ENCODE peak calls at places on chromosome 6, in nine cellular contexts. F, V, B, A, T, K, X, P and Y are unnamed samples.

GRCh38 chr6:136927313-136927712 is 5.2 kb downstream of the SLC35D3 start:
- DNase-seq in X (peak), T (no peak), V (no peak), A (no peak), P (no peak), K (no peak), F (peak), B (peak), Y (no peak)

GRCh38 chr6:31485063-31485462 is 12.9 kb upstream of the MICB start:
- DNase-seq in V (no peak), F (no peak), B (no peak), T (no peak), A (no peak), K (no peak), P (no peak), X (no peak), Y (no peak)

GRCh38 chr6:39154705-39155104 is 39.7 kb upstream of the SAYSD1 start:
- DNase-seq in X (no peak), A (no peak), V (no peak), B (no peak), P (no peak), T (no peak), K (no peak), F (no peak), Y (no peak)

GRCh38 chr6:32637219-32637880 is at the start of gene HLA-DQA1:
- DNase-seq in X (no peak), F (peak), T (no peak), P (peak), K (no peak), V (no peak), B (no peak), A (no peak), Y (peak)

GRCh38 chr6:4983322-4983721 is 20.5 kb downstream of the RPP40 start:
- DNase-seq in F (no peak), K (no peak), P (no peak), T (no peak), X (no peak), B (no peak), A (no peak), V (no peak), Y (no peak)

GRCh38 chr6:107711412-107711811 is 112.7 kb downstream of the SCML4 start:
- DNase-seq in K (no peak), A (no peak), X (no peak), B (no peak), P (no peak), T (no peak), V (no peak), F (no peak), Y (no peak)

GRCh38 chr6:158468666-158469065 is 91.2 kb upstream of the TMEM181 start:
- DNase-seq in K (no peak), X (no peak), T (no peak), P (no peak), F (no peak), V (peak), A (no peak), B (no peak), Y (no peak)

GRCh38 chr6:18328549-18328922 is 58.6 kb upstream of the RNF144B start:
- DNase-seq in A (no peak), V (no peak), T (no peak), K (no peak), F (peak), B (no peak), P (peak), X (no peak), Y (no peak)

GRCh38 chr6:4714961-4715501 is 61.2 kb upstream of the CDYL start:
- DNase-seq in K (no peak), P (no peak), B (no peak), F (no peak), A (no peak), V (no peak), T (no peak), X (no peak), Y (no peak)

GRCh38 chr6:42099340-42100028 is 42.9 kb downstream of the C6orf132 start:
- DNase-seq in T (no peak), F (no peak), B (no peak), P (no peak), K (no peak), A (no peak), V (no peak), X (peak), Y (no peak)

GRCh38 chr6:4930025-4930692 is 73.7 kb downstream of the RPP40 start:
- DNase-seq in B (no peak), F (no peak), X (no peak), V (no peak), P (no peak), A (no peak), K (no peak), T (no peak), Y (no peak)